ENCODE peak calls at places on chromosome X, in nine cellular contexts. C is mesothelial cell of epicardium, L is NCI-H1436, Y is NCI-H1092 treated with DMSO at 0.1 percent for 48 hours, N is mucosa of gallbladder, F is NCI-H446 treated with DMSO at 0.1 percent for 48 hours, E is NCI-H69, R is AG08395, T is osteocyte. D is an unnamed sample.

GRCh38 chrX:130186645-130187044 is 14.9 kb downstream of the RAB33A start:
- DNase-seq in N (no peak), T (no peak), E (no peak), L (no peak), Y (no peak), C (no peak), R (no peak), F (no peak), D (peak)

GRCh38 chrX:130771230-130771629 is 131.8 kb downstream of the ENOX2 start:
- DNase-seq in L (no peak), T (no peak), C (no peak), Y (no peak), E (peak), R (no peak), F (no peak), N (no peak), D (no peak)

GRCh38 chrX:134999469-134999868 is 8.7 kb downstream of the SMIM10 start:
- DNase-seq in Y (peak), N (no peak), C (no peak), E (peak), F (no peak), R (peak), L (peak), T (no peak), D (peak)

GRCh38 chrX:17549005-17549685 is 174.1 kb downstream of the NHS start:
- DNase-seq in T (no peak), R (no peak), Y (peak), F (no peak), L (no peak), C (no peak), E (no peak), N (no peak), D (no peak)

GRCh38 chrX:13533726-13534125 is 35.7 kb upstream of the EGFL6 start:
- DNase-seq in F (no peak), L (no peak), R (peak), E (no peak), N (no peak), Y (no peak), T (no peak), C (no peak), D (no peak)

GRCh38 chrX:29477878-29478277 is 737.5 kb upstream of the MAGEB2 start:
- DNase-seq in T (no peak), N (no peak), L (no peak), F (no peak), R (no peak), E (no peak), C (no peak), Y (no peak), D (no peak)

GRCh38 chrX:54423161-54423888 is 16.9 kb upstream of the TSR2 start:
- DNase-seq in R (no peak), Y (no peak), C (no peak), T (no peak), E (no peak), N (no peak), F (no peak), L (no peak), D (no peak)

GRCh38 chrX:69062493-69062892 is 102.8 kb downstream of the PJA1 start:
- DNase-seq in C (peak), N (no peak), L (no peak), T (peak), R (no peak), E (no peak), Y (no peak), F (no peak), D (no peak)

GRCh38 chrX:109842611-109843010 is 109.6 kb upstream of the ACSL4 start:
- DNase-seq in E (no peak), T (no peak), N (no peak), R (no peak), L (no peak), C (no peak), F (no peak), Y (no peak), D (no peak)

GRCh38 chrX:42824541-42824940 is 46.6 kb upstream of the PPP1R2C start:
- DNase-seq in C (no peak), E (no peak), Y (no peak), L (no peak), R (no peak), T (no peak), N (no peak), F (no peak), D (no peak)

GRCh38 chrX:48940404-48940955 is 16.9 kb downstream of the OTUD5 start:
- DNase-seq in L (no peak), E (no peak), T (no peak), N (no peak), C (no peak), R (no peak), F (no peak), Y (no peak), D (no peak)

GRCh38 chrX:16511776-16512400 is 138.1 kb upstream of the S100G start:
- DNase-seq in R (no peak), C (no peak), T (no peak), F (no peak), N (no peak), E (no peak), Y (no peak), L (no peak), D (no peak)

GRCh38 chrX:22366166-22366702 is 93.5 kb downstream of the CBLL2 start:
- DNase-seq in L (no peak), F (no peak), T (no peak), Y (no peak), R (no peak), E (peak), C (no peak), N (no peak), D (no peak)

GRCh38 chrX:106286053-106286650 is 118.0 kb downstream of the PWWP3B start:
- DNase-seq in E (no peak), T (no peak), N (no peak), F (no peak), Y (no peak), R (peak), C (no peak), L (no peak), D (no peak)

GRCh38 chrX:3262906-3263305 is 83.5 kb downstream of the MXRA5 start:
- DNase-seq in F (no peak), R (peak), C (no peak), T (no peak), Y (no peak), L (no peak), E (no peak), N (no peak), D (no peak)

GRCh38 chrX:96311366-96311765 is 373.3 kb upstream of the DIAPH2 start:
- DNase-seq in N (no peak), L (no peak), Y (no peak), E (no peak), R (no peak), C (no peak), T (no peak), F (no peak), D (no peak)

GRCh38 chrX:104419211-104419610 is 146.8 kb upstream of the IL1RAPL2 start:
- DNase-seq in Y (no peak), T (no peak), L (no peak), E (no peak), F (no peak), R (no peak), N (no peak), C (no peak), D (no peak)

GRCh38 chrX:38803609-38804480 is 2.6 kb downstream of the MID1IP1 start:
- DNase-seq in C (peak), F (peak), T (peak), L (peak), R (peak), Y (peak), E (peak), N (peak), D (peak)

GRCh38 chrX:135521405-135522131 is 1.1 kb downstream of the INTS6L start:
- DNase-seq in T (peak), F (peak), E (peak), R (peak), Y (peak), L (peak), C (peak), N (peak), D (peak)

GRCh38 chrX:134520860-134521390 is 61.0 kb downstream of the HPRT1 start:
- DNase-seq in C (no peak), Y (peak), F (peak), R (peak), E (peak), N (peak), T (no peak), L (peak), D (peak)

GRCh38 chrX:10617964-10618342 is 2.4 kb downstream of the MID1 start:
- DNase-seq in R (no peak), T (no peak), F (no peak), C (no peak), E (peak), N (no peak), L (no peak), Y (no peak), D (no peak)

GRCh38 chrX:73922856-73923429 is 359.9 kb downstream of the CHIC1 start:
- DNase-seq in E (no peak), C (no peak), T (no peak), F (no peak), L (no peak), Y (no peak), R (peak), N (no peak), D (no peak)

GRCh38 chrX:110081740-110082139 is 78.8 kb downstream of the TMEM164 start:
- DNase-seq in C (no peak), T (no peak), F (peak), L (no peak), Y (no peak), R (no peak), N (no peak), E (no peak), D (peak)

GRCh38 chrX:103531002-103531401 is 11.7 kb upstream of the RAB40A start:
- DNase-seq in T (no peak), L (no peak), R (peak), Y (no peak), C (no peak), N (no peak), E (no peak), F (no peak), D (no peak)